ENCODE peak calls at places on chromosome 5, in four cellular contexts. N, H, V and G are unnamed samples.

GRCh38 chr5:62299097-62299496 is 6.9 kb upstream of the KIF2A start:
- DNase-seq in N (no peak), H (no peak), V (no peak), G (no peak)

GRCh38 chr5:1127991-1128785 is 16.3 kb upstream of the SLC12A7 start:
- DNase-seq in N (no peak), H (no peak), V (no peak), G (no peak)

GRCh38 chr5:171806976-171807823 is 21.6 kb downstream of the SMIM23 start:
- DNase-seq in N (no peak), H (peak), V (no peak), G (no peak)

GRCh38 chr5:166382031-166382430 is 1909.4 kb upstream of the WWC1 start:
- DNase-seq in N (no peak), H (no peak), V (no peak), G (no peak)

GRCh38 chr5:172407861-172408260 is 46.5 kb downstream of the SH3PXD2B start:
- DNase-seq in N (no peak), H (peak), V (peak), G (no peak)

GRCh38 chr5:87154191-87154590 is 113.5 kb upstream of the RASA1 start:
- DNase-seq in N (no peak), H (no peak), V (no peak), G (no peak)

GRCh38 chr5:115542076-115542475 is 2.5 kb downstream of the FEM1C start:
- DNase-seq in N (no peak), H (peak), V (no peak), G (no peak)

GRCh38 chr5:130323804-130324454 is 419.7 kb downstream of the CHSY3 start:
- DNase-seq in N (peak), H (no peak), V (peak), G (no peak)

GRCh38 chr5:139772927-139773690 is 22.5 kb upstream of the PSD2 start:
- DNase-seq in N (no peak), H (no peak), V (no peak), G (no peak)

GRCh38 chr5:21680196-21680595 is 1172.9 kb downstream of the CDH12 start:
- DNase-seq in N (peak), H (peak), V (peak), G (no peak)

GRCh38 chr5:40653221-40654022 is 26.3 kb upstream of the PTGER4 start:
- DNase-seq in N (no peak), H (no peak), V (no peak), G (no peak)
- H3K27ac ChIP-seq in N (no peak), H (no peak), V (no peak), G (no peak)

GRCh38 chr5:34709861-34710673 is 53.9 kb downstream of the RAI14 start:
- DNase-seq in N (peak), H (peak), V (no peak), G (no peak)
- H3K27ac ChIP-seq in N (peak), H (peak), V (no peak), G (peak)

GRCh38 chr5:15442183-15442550 is 57.8 kb upstream of the FBXL7 start:
- DNase-seq in N (no peak), H (no peak), V (no peak), G (no peak)

GRCh38 chr5:15450473-15450872 is 49.5 kb upstream of the FBXL7 start:
- DNase-seq in N (no peak), H (no peak), V (no peak), G (no peak)

GRCh38 chr5:15447209-15447608 is 52.8 kb upstream of the FBXL7 start:
- DNase-seq in N (no peak), H (no peak), V (no peak), G (no peak)

GRCh38 chr5:15450949-15451348 is 49.0 kb upstream of the FBXL7 start:
- DNase-seq in N (no peak), H (no peak), V (no peak), G (no peak)

GRCh38 chr5:15446552-15446951 is 53.4 kb upstream of the FBXL7 start:
- DNase-seq in N (peak), H (peak), V (no peak), G (no peak)
- H3K27ac ChIP-seq in N (no peak), H (no peak), V (no peak), G (no peak)

DNA sequence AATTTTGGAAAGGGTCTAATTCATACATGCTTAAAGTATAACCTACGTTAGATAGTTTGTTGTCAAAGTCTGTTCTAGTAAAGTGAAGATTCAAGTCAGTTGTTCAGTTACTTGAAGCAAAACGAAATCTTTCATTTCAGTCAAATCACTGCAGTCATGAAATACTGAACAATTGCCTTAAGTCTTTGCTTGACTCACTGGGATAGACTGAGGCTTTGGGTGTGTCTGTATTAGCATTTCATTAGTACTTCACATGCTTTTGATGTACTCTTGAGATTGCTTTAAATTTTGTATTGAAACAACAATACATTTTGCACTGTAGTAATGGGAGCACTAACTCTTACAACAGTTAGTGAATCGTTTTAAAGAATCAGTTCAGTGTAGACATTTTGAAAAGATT is 4.0 kb upstream of the CMYA5 start:
- DNase-seq in N (no peak), H (peak), V (no peak), G (no peak)
- H3K27ac ChIP-seq in N (no peak), H (no peak), V (no peak), G (no peak)

GRCh38 chr5:12332480-12332879 is 428.2 kb upstream of the CTNND2 start:
- DNase-seq in N (no peak), H (no peak), V (no peak), G (no peak)
- H3K27ac ChIP-seq in N (no peak), H (no peak), V (no peak), G (no peak)

GRCh38 chr5:114363837-114364236 is 2.0 kb downstream of the KCNN2 start:
- DNase-seq in N (no peak), H (no peak), V (no peak), G (no peak)

GRCh38 chr5:114360816-114361723 is 800 bp upstream of the KCNN2 start:
- DNase-seq in N (no peak), H (peak), V (peak), G (no peak)

GRCh38 chr5:114362977-114363721 is 1.3 kb downstream of the KCNN2 start:
- DNase-seq in N (no peak), H (peak), V (no peak), G (no peak)

GRCh38 chr5:114361724-114362196 is at the start of gene KCNN2:
- DNase-seq in N (peak), H (peak), V (peak), G (no peak)

GRCh38 chr5:114362197-114362976 is 517 bp downstream of the KCNN2 start:
- DNase-seq in N (no peak), H (peak), V (peak), G (no peak)
- H3K27ac ChIP-seq in N (no peak), H (no peak), V (no peak), G (no peak)

DNA sequence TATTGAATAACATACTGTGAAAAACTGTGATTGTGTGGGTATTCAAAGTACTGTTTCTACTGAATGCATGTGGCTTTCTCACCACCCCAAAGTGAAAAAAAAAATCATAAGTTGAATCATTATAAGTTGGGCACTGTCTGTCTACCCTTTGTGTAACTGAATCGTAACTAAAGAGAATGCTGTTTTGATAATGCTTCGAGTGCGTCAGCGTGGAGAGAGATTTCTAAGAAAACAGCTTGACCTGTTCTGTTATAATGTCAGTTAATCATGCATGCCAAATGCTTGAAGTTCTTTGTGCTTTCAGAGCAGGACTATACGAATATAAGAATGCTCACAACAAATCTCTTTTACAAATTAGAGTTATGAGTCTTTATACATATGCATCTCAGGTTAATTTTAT is 148.8 kb upstream of the SGCD start:
- DNase-seq in N (no peak), H (peak), V (no peak), G (no peak)
- H3K27ac ChIP-seq in N (no peak), H (no peak), V (no peak), G (no peak)

GRCh38 chr5:77282337-77283027 is 72.0 kb downstream of the PDE8B start:
- DNase-seq in N (peak), H (peak), V (peak), G (no peak)
- H3K27ac ChIP-seq in N (no peak), H (peak), V (peak), G (no peak)

GRCh38 chr5:74252033-74252430 is 388.5 kb downstream of the ENC1 start:
- DNase-seq in N (no peak), H (no peak), V (no peak), G (no peak)
- H3K27ac ChIP-seq in N (no peak), H (no peak), V (peak), G (no peak)

DNA sequence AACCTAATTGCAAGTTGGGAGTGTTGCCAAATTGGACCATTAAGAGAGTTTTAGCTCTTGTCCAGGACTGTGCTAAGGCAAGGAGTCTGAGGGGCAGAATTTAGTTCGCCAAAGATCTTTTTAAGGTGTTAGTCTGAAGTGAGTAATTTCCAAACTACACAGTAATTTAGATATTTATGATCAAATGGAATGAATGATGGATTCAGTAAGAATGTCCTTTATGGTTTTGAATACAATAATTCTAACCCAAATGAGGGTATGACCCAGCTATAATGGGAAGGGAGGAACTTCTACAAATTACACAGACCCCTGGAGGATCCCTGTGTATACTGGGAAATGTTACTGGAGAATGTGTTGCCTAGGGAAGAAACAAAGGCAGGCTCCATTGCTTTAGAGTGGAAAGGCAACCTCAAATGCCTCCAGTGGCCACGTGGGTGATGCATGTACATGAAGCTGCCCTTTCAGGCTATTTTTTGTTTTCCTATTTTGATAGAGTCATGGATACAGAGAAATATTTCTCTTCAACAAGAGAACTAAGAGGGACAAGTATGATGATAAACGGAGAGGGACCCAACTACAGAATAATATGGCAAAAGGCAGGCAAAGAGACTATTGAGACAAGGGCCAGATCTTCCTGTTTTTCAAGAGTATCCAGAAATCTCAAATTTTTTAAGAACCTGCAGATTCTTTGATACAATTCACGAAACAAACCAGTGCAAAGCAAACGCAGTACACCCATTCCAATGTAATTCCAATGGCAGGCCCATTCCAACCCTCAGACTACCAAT is 25.4 kb downstream of the SLC1A3 start:
- DNase-seq in N (no peak), H (no peak), V (no peak), G (no peak)
- H3K27ac ChIP-seq in N (no peak), H (no peak), V (no peak), G (no peak)